ENCODE peak calls at places on chromosomes 12 and 14, in four cellular contexts. B is HFF-Myc, U is stomach, M is PC-3. P is an unnamed sample.

GRCh38 chr14:52313493-52313881 is 625 bp upstream of the PTGER2 start:
- DNase-seq in M (no peak), U (no peak), B (no peak), P (no peak)

GRCh38 chr12:113242018-113242418 is 20.8 kb downstream of the TPCN1 start:
- DNase-seq in M (peak), U (peak), B (peak), P (peak)

GRCh38 chr12:108495054-108495453 is 20.0 kb upstream of the FICD start:
- DNase-seq in M (peak), B (no peak), U (no peak), P (no peak)

GRCh38 chr12:66003951-66004350 is 126.6 kb downstream of the LLPH start:
- DNase-seq in U (no peak), M (no peak), B (no peak), P (no peak)

GRCh38 chr14:36513012-36513420 is 7.0 kb downstream of the NKX2-1 start:
- DNase-seq in U (no peak), M (no peak), B (no peak), P (no peak)

GRCh38 chr14:71261206-71261605 is 353.9 kb downstream of the PCNX1 start:
- DNase-seq in B (no peak), U (no peak), M (no peak), P (no peak)

GRCh38 chr14:35287481-35288013 is 4.6 kb upstream of the PSMA6 start:
- DNase-seq in U (peak), M (no peak), B (no peak), P (no peak)

GRCh38 chr14:24673534-24674203 is 39.7 kb upstream of the GZMB start:
- DNase-seq in M (no peak), B (no peak), U (no peak), P (no peak)

GRCh38 chr12:15688202-15688736 is 100.9 kb downstream of the EPS8 start:
- DNase-seq in U (peak), M (no peak), B (no peak), P (no peak)

GRCh38 chr14:65238456-65238855 is 136.1 kb upstream of the MAX start:
- DNase-seq in U (no peak), M (peak), B (no peak), P (no peak)

GRCh38 chr12:76101739-76102385 is 17.4 kb upstream of the NAP1L1 start:
- DNase-seq in M (no peak), U (no peak), B (no peak), P (no peak)

GRCh38 chr12:132398386-132398991 is 69.1 kb upstream of the GALNT9 start:
- DNase-seq in B (no peak), M (no peak), U (no peak), P (no peak)

GRCh38 chr12:27185234-27186045 is 58.6 kb upstream of the STK38L start:
- DNase-seq in M (peak), U (no peak), B (no peak), P (no peak)

GRCh38 chr14:34857689-34858449 is 17.3 kb downstream of the BAZ1A start:
- DNase-seq in U (no peak), M (no peak), B (no peak), P (no peak)

GRCh38 chr12:120115692-120116442 is 686 bp downstream of the RAB35 start:
- DNase-seq in U (no peak), B (no peak), M (peak), P (no peak)

GRCh38 chr12:104286538-104287482 is 16.7 kb upstream of the EID3 start:
- DNase-seq in U (peak), B (peak), M (peak), P (peak)

GRCh38 chr12:124389537-124390441 is 94.9 kb downstream of the RFLNA start:
- DNase-seq in U (no peak), M (no peak), B (no peak), P (no peak)
- H3K4me3 ChIP-seq in U (peak), M (peak), B (peak), P (peak)

GRCh38 chr12:100859063-100859627 is 64.6 kb downstream of the ANO4 start:
- DNase-seq in B (no peak), U (no peak), M (peak), P (no peak)
- H3K4me3 ChIP-seq in B (no peak), U (no peak), M (no peak), P (no peak)

GRCh38 chr12:6699259-6699988 is 1.2 kb downstream of the PIANP start:
- DNase-seq in M (no peak), U (no peak), B (no peak), P (no peak)
- H3K4me3 ChIP-seq in M (no peak), U (peak), B (peak), P (no peak)

DNA sequence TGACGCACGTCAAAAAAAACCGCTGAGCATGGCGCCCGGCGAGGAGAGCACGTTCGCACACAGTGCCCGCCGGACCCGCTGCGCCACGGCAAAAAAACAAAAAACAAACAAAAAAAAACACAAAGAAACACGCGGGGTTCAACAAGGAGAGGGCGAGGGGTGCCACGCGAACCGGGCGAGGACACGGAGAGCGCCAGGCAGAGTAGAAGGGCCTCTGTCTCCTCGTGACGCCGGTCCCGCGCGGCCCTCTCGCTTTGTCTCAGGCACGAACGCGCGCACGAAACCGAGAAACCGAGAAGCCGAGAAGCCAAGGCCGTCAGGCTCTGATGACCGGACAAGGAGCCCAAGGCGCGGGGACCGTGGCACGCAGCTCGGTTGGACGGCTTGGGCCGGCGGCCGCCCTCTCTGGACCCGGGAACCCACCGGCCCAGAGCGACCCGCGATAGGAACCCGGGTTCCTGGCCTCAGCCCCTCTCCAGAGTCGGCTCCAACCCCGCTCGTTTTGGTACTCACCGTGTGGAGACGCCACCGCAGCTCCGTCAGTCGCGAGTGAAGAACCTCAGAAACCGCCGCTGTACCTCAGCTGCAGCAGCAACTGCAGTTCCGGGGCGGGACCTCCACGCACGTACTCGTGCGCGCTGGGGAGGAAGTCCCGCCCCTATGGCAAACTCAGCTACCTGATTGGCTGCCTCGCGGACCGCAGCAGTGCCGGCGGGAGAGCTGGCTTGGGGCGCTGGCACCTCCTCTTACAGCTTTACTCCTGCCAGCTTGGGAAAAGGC is at the start of the genes DDX24 and IFI27L1:
- DNase-seq in U (peak), M (peak), B (peak), P (peak)
- H3K4me3 ChIP-seq in U (peak), M (peak), B (peak), P (peak)

GRCh38 chr12:25388216-25388615 is 137.5 kb upstream of the KRAS start:
- DNase-seq in B (no peak), M (peak), U (no peak), P (no peak)

GRCh38 chr12:25386823-25387134 is 136.1 kb upstream of the KRAS start:
- DNase-seq in M (no peak), B (no peak), U (no peak), P (no peak)

GRCh38 chr12:25384954-25385216 is 134.2 kb upstream of the KRAS start:
- DNase-seq in U (no peak), B (no peak), M (no peak), P (no peak)

GRCh38 chr12:25384038-25384953 is 133.6 kb upstream of the KRAS start:
- DNase-seq in B (no peak), M (no peak), U (no peak), P (no peak)

DNA sequence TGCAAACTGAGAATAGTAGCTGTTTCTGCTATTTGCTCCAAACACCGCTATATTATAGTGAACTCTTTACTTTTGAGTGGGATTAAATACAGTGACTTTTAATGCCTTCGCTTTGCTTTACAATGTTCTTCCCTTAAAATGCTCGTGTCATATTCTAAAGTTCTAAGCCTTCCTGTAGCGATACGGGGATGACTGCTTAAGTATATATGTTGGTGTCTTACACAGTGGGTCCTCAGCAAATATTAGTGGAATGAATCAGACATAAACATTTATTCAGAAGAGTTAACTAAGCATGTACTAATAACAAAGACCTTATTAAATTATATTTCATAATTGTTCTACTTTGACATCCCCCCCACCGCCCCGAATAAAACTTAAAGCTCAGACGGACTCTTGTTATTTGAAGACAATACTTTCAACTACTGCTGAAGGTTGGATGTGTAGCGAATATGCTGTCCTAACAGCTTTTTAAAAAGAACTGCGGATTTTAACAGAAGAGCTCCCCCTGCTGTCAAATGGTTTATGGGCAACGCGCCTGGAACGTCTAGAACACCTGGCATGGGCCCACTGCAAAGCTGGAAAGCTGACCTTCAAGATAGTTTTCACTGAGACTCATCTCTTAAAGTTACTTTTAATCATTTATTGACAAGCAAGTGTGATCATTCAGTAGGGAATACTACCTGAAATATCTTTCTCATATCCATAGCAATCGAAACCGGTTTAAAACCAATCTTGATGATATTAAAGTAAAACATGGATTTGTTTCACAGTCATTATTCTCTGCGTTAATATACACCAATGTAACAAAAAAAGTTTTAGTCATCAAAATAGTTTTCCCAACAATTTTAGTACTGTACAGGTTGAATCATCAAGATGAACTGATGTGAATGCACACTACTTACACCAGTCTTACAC is 136.7 kb upstream of the KRAS start:
- DNase-seq in U (peak), M (peak), B (peak), P (peak)
- H3K4me3 ChIP-seq in U (peak), M (peak), B (peak), P (peak)

DNA sequence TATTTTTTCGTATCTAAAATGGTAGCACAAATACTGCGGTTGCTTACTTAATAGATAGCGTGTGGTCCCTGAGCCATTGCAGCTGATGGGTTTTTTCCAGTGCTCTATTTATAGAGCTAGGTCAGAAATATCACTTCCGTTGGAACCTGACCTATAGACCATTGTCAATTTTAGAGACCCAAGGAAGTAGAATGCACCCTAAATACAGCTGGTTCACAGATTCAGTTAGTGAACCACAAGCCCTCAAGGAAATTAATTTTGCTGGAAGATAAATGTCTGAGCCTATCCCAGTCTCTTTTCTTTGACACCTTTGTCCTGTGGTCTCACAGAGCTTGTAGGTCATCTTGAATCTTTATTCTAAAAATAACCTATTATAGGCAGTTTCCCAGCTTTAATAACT is 391.0 kb downstream of the ZFP36L1 start:
- DNase-seq in U (no peak), B (no peak), M (no peak), P (no peak)
- H3K4me3 ChIP-seq in U (no peak), B (no peak), M (no peak), P (no peak)

GRCh38 chr14:92567173-92567725 is 53.7 kb downstream of the RIN3 start:
- DNase-seq in M (no peak), B (no peak), U (no peak), P (no peak)

GRCh38 chr14:92565718-92566115 is 52.1 kb downstream of the RIN3 start:
- DNase-seq in B (no peak), U (no peak), M (peak), P (no peak)

GRCh38 chr14:92572050-92572449 is 58.5 kb downstream of the RIN3 start:
- DNase-seq in U (no peak), B (no peak), M (no peak), P (no peak)

GRCh38 chr14:92570863-92571262 is 57.3 kb downstream of the RIN3 start:
- DNase-seq in B (no peak), U (no peak), M (no peak), P (no peak)

DNA sequence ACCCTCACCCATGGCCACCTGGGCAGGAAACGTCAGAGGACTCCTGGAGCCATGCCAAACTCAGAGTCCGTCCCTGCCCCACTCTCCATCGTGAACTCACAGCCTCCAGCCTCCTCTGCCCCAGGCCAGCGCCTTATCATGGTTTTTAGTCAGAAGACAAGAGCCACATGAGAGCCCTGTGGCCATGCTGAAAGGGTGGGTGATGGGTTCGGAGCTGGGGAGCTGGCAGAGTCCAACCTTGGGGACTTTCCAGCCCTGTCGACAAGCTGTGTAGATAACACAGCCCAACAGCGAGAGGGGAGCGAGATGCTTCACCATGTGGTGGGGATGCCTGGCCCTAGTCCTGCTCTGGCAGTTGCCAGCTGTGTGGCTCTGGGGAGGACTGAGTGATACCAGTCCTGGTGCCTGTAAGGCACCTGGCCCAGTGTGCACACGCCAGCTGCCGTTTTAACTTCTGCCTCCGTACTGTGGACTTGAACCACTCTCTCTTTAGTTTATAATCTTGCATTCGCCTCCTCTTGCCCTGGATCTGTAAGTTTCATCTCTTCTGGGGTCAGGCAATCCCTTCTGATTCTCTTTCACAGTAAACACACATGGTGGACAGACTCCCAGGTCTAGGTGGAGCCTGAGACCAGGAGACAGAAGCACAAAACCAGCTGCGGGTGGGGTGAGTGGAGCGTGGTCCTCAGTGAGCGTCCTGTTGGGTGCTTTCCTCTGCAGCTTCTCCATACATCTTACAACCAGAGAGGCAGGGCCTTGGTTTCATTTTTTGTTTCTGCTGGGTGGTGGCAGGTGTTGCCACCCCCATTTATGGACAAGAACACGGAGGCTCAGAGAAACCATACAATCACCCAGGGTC is 55.3 kb downstream of the RIN3 start:
- DNase-seq in M (no peak), B (no peak), U (no peak), P (no peak)
- H3K4me3 ChIP-seq in M (no peak), B (no peak), U (peak), P (no peak)

GRCh38 chr14:103523583-103523969 is 946 bp upstream of the CKB start:
- DNase-seq in U (no peak), M (no peak), B (no peak), P (no peak)

GRCh38 chr14:103520657-103521437 is 1.8 kb downstream of the CKB start:
- DNase-seq in U (peak), B (no peak), M (peak), P (no peak)

GRCh38 chr14:103521438-103521961 is 1.1 kb downstream of the CKB start:
- DNase-seq in U (peak), M (peak), B (no peak), P (no peak)

GRCh38 chr14:103522649-103523582 is at the start of gene CKB:
- DNase-seq in B (no peak), U (peak), M (peak), P (no peak)

GRCh38 chr14:103522028-103522581 is 525 bp downstream of the CKB start:
- DNase-seq in B (no peak), M (no peak), U (no peak), P (no peak)
- H3K4me3 ChIP-seq in B (peak), M (peak), U (peak), P (peak)

GRCh38 chr14:99632410-99633035 is 12.4 kb upstream of the HHIPL1 start:
- DNase-seq in M (no peak), U (no peak), B (no peak), P (no peak)

GRCh38 chr14:99633141-99633540 is 11.8 kb upstream of the HHIPL1 start:
- DNase-seq in U (no peak), B (no peak), M (no peak), P (no peak)

GRCh38 chr14:99634443-99634842 is 10.5 kb upstream of the HHIPL1 start:
- DNase-seq in M (no peak), B (no peak), U (no peak), P (no peak)

GRCh38 chr14:99635116-99635515 is 9.8 kb upstream of the HHIPL1 start:
- DNase-seq in U (no peak), B (no peak), M (no peak), P (no peak)

GRCh38 chr14:99633913-99634312 is 11.0 kb upstream of the HHIPL1 start:
- DNase-seq in M (no peak), B (no peak), U (no peak), P (no peak)
- H3K4me3 ChIP-seq in M (no peak), B (no peak), U (no peak), P (no peak)

P was measured in LNCaP clone FGC.